ENCODE peak calls at places on chromosomes 5 and 9, in four cellular contexts. F, O, I and R are unnamed samples.

GRCh38 chr5:175821790-175822211 is 49.6 kb upstream of the CPLX2 start:
- ATAC-seq in F (peak; percentile 84), O (no peak), I (no peak), R (no peak)

GRCh38 chr5:15734058-15734457 is 234.1 kb downstream of the FBXL7 start:
- ATAC-seq in F (no peak), O (no peak), I (no peak), R (no peak)

GRCh38 chr5:35954175-35954574 is 15.8 kb upstream of the CAPSL start:
- ATAC-seq in F (no peak), O (no peak), I (peak; percentile 59), R (no peak)

GRCh38 chr5:60652206-60652605 is 47.8 kb downstream of the DEPDC1B start:
- ATAC-seq in F (no peak), O (no peak), I (peak; percentile 66), R (peak; percentile 36)

GRCh38 chr5:72280655-72281069 is 39.4 kb downstream of the MRPS27 start:
- ATAC-seq in F (peak; percentile 57), O (no peak), I (peak; percentile 81), R (no peak)

GRCh38 chr9:126880226-126880946 is 19.9 kb downstream of the ZBTB34 start:
- ATAC-seq in F (no peak), O (no peak), I (no peak), R (no peak)

GRCh38 chr5:108266235-108266634 is 115.7 kb downstream of the FBXL17 start:
- ATAC-seq in F (no peak), O (no peak), I (no peak), R (no peak)

GRCh38 chr5:139854953-139855352 is 59.3 kb downstream of the PSD2 start:
- ATAC-seq in F (no peak), O (no peak), I (no peak), R (no peak)

GRCh38 chr9:20582150-20582549 is 40.1 kb downstream of the MLLT3 start:
- ATAC-seq in F (peak; percentile 87), O (no peak), I (no peak), R (no peak)

GRCh38 chr9:105114956-105115728 is 129.3 kb upstream of the SLC44A1 start:
- ATAC-seq in F (peak; percentile 66), O (no peak), I (no peak), R (peak; percentile 70)

GRCh38 chr5:180613188-180613587 is 21.9 kb upstream of the SCGB3A1 start:
- ATAC-seq in F (no peak), O (no peak), I (no peak), R (no peak)

GRCh38 chr9:99031319-99031718 is 73.6 kb upstream of the TGFBR1 start:
- ATAC-seq in F (no peak), O (no peak), I (peak; percentile 73), R (no peak)

GRCh38 chr5:73311291-73312110 is 137.1 kb downstream of the FOXD1 start:
- ATAC-seq in F (no peak), O (peak; percentile 56), I (peak; percentile 27), R (peak; percentile 67)

GRCh38 chr5:133867851-133868545 is 100.4 kb downstream of the C5orf15 start:
- ATAC-seq in F (no peak), O (no peak), I (no peak), R (no peak)

GRCh38 chr5:176441921-176442323 is 6.3 kb upstream of the FAF2 start:
- ATAC-seq in F (no peak), O (no peak), I (peak; percentile 53), R (no peak)

GRCh38 chr9:116951588-116952433 is 264.7 kb downstream of the TRIM32 start:
- ATAC-seq in F (peak; percentile 87), O (no peak), I (no peak), R (no peak)

GRCh38 chr5:40653221-40654022 is 26.3 kb upstream of the PTGER4 start:
- ATAC-seq in F (no peak), O (no peak), I (no peak), R (no peak)

GRCh38 chr5:106759152-106759551 is 911.6 kb downstream of the EFNA5 start:
- ATAC-seq in F (no peak), O (no peak), I (no peak), R (no peak)

GRCh38 chr5:135871268-135871895 is 24.3 kb downstream of the IL9 start:
- ATAC-seq in F (no peak), O (no peak), I (no peak), R (no peak)

GRCh38 chr5:94276751-94277150 is 341.7 kb downstream of the KIAA0825 start:
- ATAC-seq in F (no peak), O (no peak), I (no peak), R (no peak)

GRCh38 chr9:133585481-133586367 is 23.5 kb downstream of the FAM163B start:
- ATAC-seq in F (no peak), O (no peak), I (no peak), R (no peak)

GRCh38 chr5:151786468-151786867 is 14.7 kb downstream of the G3BP1 start:
- ATAC-seq in F (no peak), O (no peak), I (peak; percentile 58), R (no peak)

GRCh38 chr5:54624671-54625583 is 107.4 kb downstream of the SNX18 start:
- ATAC-seq in F (no peak), O (no peak), I (no peak), R (no peak)

GRCh38 chr5:56144211-56144610 is 88.9 kb downstream of the ANKRD55 start:
- ATAC-seq in F (no peak), O (no peak), I (peak; percentile 50), R (no peak)

GRCh38 chr5:40606077-40606765 is 73.5 kb upstream of the PTGER4 start:
- ATAC-seq in F (no peak), O (no peak), I (no peak), R (no peak)

GRCh38 chr9:131853434-131853833 is 113.6 kb upstream of the RAPGEF1 start:
- ATAC-seq in F (no peak), O (no peak), I (no peak), R (no peak)

GRCh38 chr9:93132287-93132927 is 1.6 kb downstream of the NINJ1 start:
- ATAC-seq in F (no peak), O (peak; percentile 7), I (no peak), R (peak; percentile 45)

GRCh38 chr9:26955222-26955903 is 849 bp upstream of the IFT74 start:
- ATAC-seq in F (peak; percentile 23), O (peak; percentile 14), I (peak; percentile 75), R (no peak)

GRCh38 chr5:175516933-175517823 is 38.8 kb downstream of the SFXN1 start:
- ATAC-seq in F (no peak), O (no peak), I (peak; percentile 40), R (no peak)

GRCh38 chr9:129995409-129996160 is 47.4 kb downstream of the FNBP1 start:
- ATAC-seq in F (peak; percentile 44), O (no peak), I (peak; percentile 97), R (peak; percentile 56)
- TF ChIP-seq POLR2A in F (peak; percentile 52), O (no peak), I (no peak), R (no peak)

DNA sequence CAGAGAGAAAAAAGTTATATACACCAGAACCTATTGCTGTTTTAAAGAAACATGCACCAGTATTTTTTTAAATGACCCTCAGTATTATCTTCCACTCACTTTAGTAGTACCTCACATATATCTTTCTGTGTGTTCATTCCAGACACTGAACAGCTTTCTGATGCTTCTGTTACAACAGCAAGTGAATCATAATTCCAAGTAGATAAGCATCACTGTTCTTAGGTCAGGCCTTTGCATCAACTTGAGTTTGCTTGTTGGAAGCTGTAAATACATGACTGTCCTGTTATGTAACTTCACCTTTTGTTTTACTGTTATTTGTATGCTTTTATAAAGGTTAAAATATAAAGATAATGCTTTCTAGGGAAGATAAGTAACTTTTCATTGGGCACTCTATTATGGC is 184.4 kb downstream of the ISL1 start:
- ATAC-seq in F (no peak), O (no peak), I (no peak), R (no peak)
- H3K4me1 ChIP-seq in F (no peaks in the 10 kb centered on the region), O (no peaks in the 10 kb centered on the region), I (no peaks in the 10 kb centered on the region), R (no peaks in the 10 kb centered on the region)

GRCh38 chr5:173962436-173962835 is 26.5 kb upstream of the C5orf47 start:
- ATAC-seq in F (no peak), O (no peak), I (peak; percentile 52), R (no peak)
- H3K4me3 ChIP-seq in F (no peak overlapping the region), O (no peak overlapping the region), I (no peak overlapping the region), R (no peak overlapping the region)

GRCh38 chr9:33472171-33472920 is 1.4 kb downstream of the NOL6 start:
- ATAC-seq in F (no peak), O (no peak), I (no peak), R (no peak)

GRCh38 chr9:33473216-33473615 is 508 bp downstream of the NOL6 start:
- ATAC-seq in F (peak; percentile 5), O (no peak), I (no peak), R (no peak)

GRCh38 chr9:33475357-33475756 is 1.6 kb upstream of the NOL6 start:
- ATAC-seq in F (no peak), O (no peak), I (no peak), R (no peak)

GRCh38 chr9:33471361-33471760 is 2.4 kb downstream of the NOL6 start:
- ATAC-seq in F (no peak), O (no peak), I (no peak), R (no peak)

DNA sequence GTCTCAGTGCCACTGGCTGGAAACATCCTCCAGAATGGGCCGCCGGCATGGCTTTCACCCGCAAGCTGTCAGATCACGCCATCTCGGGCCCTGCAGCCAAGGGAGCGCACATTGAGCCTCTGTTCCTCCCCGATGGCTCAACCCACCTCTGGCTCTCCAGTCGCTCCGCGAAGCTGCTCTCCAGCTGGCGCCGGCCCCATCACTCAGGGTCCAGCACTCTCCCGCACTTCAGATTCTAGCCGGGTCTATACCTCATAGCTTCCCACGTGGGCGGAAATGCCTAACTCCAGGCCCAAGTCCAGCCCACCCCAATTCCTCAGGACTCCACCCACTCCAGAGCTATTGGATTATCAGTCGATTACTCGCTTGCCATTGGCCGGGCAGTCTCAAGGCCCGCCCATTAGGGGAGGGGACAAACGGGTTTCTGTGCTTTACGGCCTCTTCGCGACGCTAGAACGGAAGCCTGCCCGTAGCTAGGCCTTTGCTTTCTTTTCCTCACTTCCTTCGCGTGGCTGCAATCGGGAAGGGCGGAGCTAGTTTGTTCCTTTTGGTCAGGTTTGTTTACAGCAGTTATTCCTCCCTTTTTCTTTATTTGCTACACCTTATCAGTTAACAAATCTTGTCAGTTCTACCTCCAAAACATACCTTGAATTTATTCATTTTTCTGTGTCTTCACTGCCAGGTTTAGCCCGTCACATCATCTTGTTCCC is at the start of gene NOL6:
- ATAC-seq in F (peak; percentile 100), O (peak; percentile 100), I (peak; percentile 100), R (peak; percentile 100)
- TF ChIP-seq POLR2A in F (peak; percentile 84), O (peak; percentile 83), I (peak; percentile 73), R (peak; percentile 32)

GRCh38 chr5:67031689-67032088 is 164.9 kb downstream of the CD180 start:
- ATAC-seq in F (no peak), O (no peak), I (no peak), R (no peak)
- H3K4me1 ChIP-seq in F (no peaks in the 10 kb centered on the region), O (peaks cover 14% of the 10 kb centered on the region), I (peaks cover 11% of the 10 kb centered on the region), R (peaks cover 64% of the 10 kb centered on the region)

GRCh38 chr5:149900390-149900789 is 44.2 kb downstream of the PDE6A start:
- ATAC-seq in F (no peak), O (no peak), I (no peak), R (no peak)
- H3K4me3 ChIP-seq in F (no peak overlapping the region), O (no peak overlapping the region), I (no peak overlapping the region), R (no peak overlapping the region)